ENCODE peak calls at places on chromosomes 5 and 9, in nine cellular contexts. E, N, Y, S, P, C, Q, F and M are unnamed samples.

GRCh38 chr9:92627651-92628050 is 42.3 kb downstream of the IPPK start:
- DNase-seq in N (no peak), Q (peak), F (no peak), S (no peak), P (no peak), E (no peak), Y (no peak), C (no peak), M (no peak)

GRCh38 chr5:40551706-40552557 is 127.8 kb upstream of the PTGER4 start:
- DNase-seq in N (peak), F (peak), Q (peak), C (no peak), P (peak), Y (no peak), S (peak), E (no peak), M (no peak)

GRCh38 chr9:121199921-121200320 is 1.7 kb downstream of the RAB14 start:
- DNase-seq in C (no peak), Y (no peak), Q (peak), S (no peak), F (peak), N (no peak), P (no peak), E (no peak), M (no peak)

GRCh38 chr5:27312291-27312690 is 273.9 kb upstream of the CDH9 start:
- DNase-seq in E (no peak), Q (no peak), Y (no peak), F (no peak), N (no peak), S (no peak), C (no peak), P (no peak), M (no peak)

GRCh38 chr5:169048568-169049125 is 252.3 kb downstream of the SLIT3 start:
- DNase-seq in N (no peak), E (no peak), P (no peak), F (no peak), S (no peak), Q (no peak), Y (no peak), C (no peak), M (no peak)

GRCh38 chr5:16493261-16493660 is 27.7 kb upstream of the ZNF622 start:
- DNase-seq in S (no peak), P (no peak), C (no peak), E (no peak), Q (peak), Y (no peak), F (peak), N (no peak), M (no peak)

GRCh38 chr5:133459474-133460155 is 152.7 kb downstream of the FSTL4 start:
- DNase-seq in Q (peak), C (no peak), N (no peak), E (no peak), P (no peak), F (no peak), Y (no peak), S (no peak), M (no peak)

GRCh38 chr5:140364472-140364765 is 4.4 kb downstream of the SLC4A9 start:
- DNase-seq in C (no peak), F (no peak), Q (no peak), N (no peak), P (no peak), E (no peak), Y (no peak), S (no peak), M (no peak)

GRCh38 chr5:64811050-64811640 is 42.4 kb downstream of the CWC27 start:
- DNase-seq in F (peak), C (no peak), E (no peak), S (peak), N (peak), Q (peak), Y (peak), P (peak), M (no peak)

GRCh38 chr9:89309608-89310485 is 1.1 kb upstream of the CKS2 start:
- DNase-seq in N (no peak), F (no peak), Y (no peak), E (no peak), P (no peak), C (no peak), S (peak), Q (no peak), M (peak)

GRCh38 chr9:15299374-15299939 is 7.6 kb downstream of the TTC39B start:
- DNase-seq in N (no peak), E (no peak), C (no peak), Y (no peak), Q (no peak), P (no peak), F (no peak), S (no peak), M (no peak)

GRCh38 chr9:110758201-110758600 is 89.6 kb downstream of the MUSK start:
- DNase-seq in F (no peak), E (no peak), Q (no peak), C (no peak), P (no peak), N (no peak), S (no peak), Y (no peak), M (no peak)